ENCODE peak calls at places on chromosomes 16 and 17, in nine cellular contexts. N is dorsolateral prefrontal cortex, A is heart right ventricle, J is cardiac muscle cell, U is fibroblast of lung, D is tibial nerve, S is ovary, F is hepatocyte, O is endothelial cell of umbilical vein. T is an unnamed sample.

GRCh38 chr16:17068524-17068923 is 402.2 kb downstream of the XYLT1 start:
- DNase-seq in N (no peak), A (no peak), J (no peak), U (no peak), D (no peak), S (no peak), F (no peak), O (no peak), T (no peak)

GRCh38 chr16:19745286-19746018 is 27.4 kb downstream of the IQCK start:
- DNase-seq in N (no peak), A (no peak), J (no peak), U (peak; percentile 60), D (peak; percentile 25), S (no peak), F (no peak), O (no peak), T (no peak)

GRCh38 chr17:65222216-65222738 is 85.1 kb downstream of the RGS9 start:
- DNase-seq in N (no peak), A (no peak), J (no peak), U (peak; percentile 30), D (no peak), S (no peak), F (no peak), O (no peak), T (no peak)

GRCh38 chr16:57883953-57884654 is 81.8 kb upstream of the KIFC3 start:
- DNase-seq in N (no peak), A (no peak), J (no peak), U (no peak), D (no peak), S (no peak), F (no peak), O (no peak), T (no peak)

GRCh38 chr16:81745704-81746558 is 33.2 kb upstream of the PLCG2 start:
- DNase-seq in N (peak; percentile 78), A (peak; percentile 76), J (peak; percentile 63), U (peak; percentile 46), D (no peak), S (peak; percentile 58), F (peak; percentile 79), O (peak; percentile 59), T (peak; percentile 83)

GRCh38 chr17:42111265-42111636 is 1.3 kb downstream of the DHX58 start:
- DNase-seq in N (no peak), A (no peak), J (no peak), U (no peak), D (no peak), S (no peak), F (no peak), O (no peak), T (no peak)

GRCh38 chr17:40556198-40556661 is 9.0 kb downstream of the CCR7 start:
- DNase-seq in N (no peak), A (no peak), J (no peak), U (no peak), D (no peak), S (no peak), F (no peak), O (no peak), T (no peak)

GRCh38 chr17:1070411-1070810 is 73.5 kb downstream of the TIMM22 start:
- DNase-seq in N (peak; percentile 38), A (no peak), J (no peak), U (no peak), D (no peak), S (no peak), F (no peak), O (no peak), T (no peak)

GRCh38 chr17:75942473-75942872 is 1.6 kb upstream of the FBF1 start:
- DNase-seq in N (no peak), A (no peak), J (no peak), U (no peak), D (no peak), S (no peak), F (no peak), O (no peak), T (no peak)

GRCh38 chr16:71626018-71626857 is at the start of gene MARVELD3:
- DNase-seq in N (no peak), A (no peak), J (no peak), U (no peak), D (no peak), S (peak; percentile 25), F (peak; percentile 92), O (no peak), T (no peak)

GRCh38 chr17:45902892-45903346 is 8.6 kb downstream of the MAPT start:
- DNase-seq in N (no peak), A (no peak), J (no peak), U (no peak), D (no peak), S (no peak), F (no peak), O (no peak), T (no peak)

GRCh38 chr16:88633684-88634140 is 4.7 kb upstream of the IL17C start:
- DNase-seq in N (no peak), A (no peak), J (peak; percentile 28), U (no peak), D (no peak), S (no peak), F (peak; percentile 69), O (peak; percentile 7), T (no peak)

GRCh38 chr17:10294162-10294561 is 78.6 kb downstream of the MYH13 start:
- DNase-seq in N (no peak), A (no peak), J (no peak), U (no peak), D (no peak), S (no peak), F (peak; percentile 46), O (no peak), T (no peak)

GRCh38 chr17:4582101-4582501 is 2.2 kb upstream of the SMTNL2 start:
- DNase-seq in N (no peak), A (no peak), J (no peak), U (no peak), D (no peak), S (no peak), F (no peak), O (no peak), T (no peak)

GRCh38 chr16:1165511-1165910 is 12.6 kb downstream of the CACNA1H start:
- DNase-seq in N (no peak), A (no peak), J (no peak), U (no peak), D (no peak), S (no peak), F (no peak), O (no peak), T (no peak)

GRCh38 chr16:86191663-86192062 is 292.7 kb downstream of the IRF8 start:
- DNase-seq in N (no peak), A (no peak), J (no peak), U (no peak), D (no peak), S (no peak), F (no peak), O (no peak), T (no peak)

GRCh38 chr17:63550816-63551639 is 751 bp downstream of the DCAF7 start:
- DNase-seq in N (peak; percentile 14), A (no peak), J (peak; percentile 49), U (peak; percentile 58), D (no peak), S (no peak), F (peak; percentile 59), O (peak; percentile 59), T (no peak)

GRCh38 chr17:54559883-54560282 is 340.8 kb upstream of the TOM1L1 start:
- DNase-seq in N (no peak), A (no peak), J (no peak), U (no peak), D (no peak), S (no peak), F (no peak), O (no peak), T (no peak)
- TF ChIP-seq CTCF in N (no peak), A (no peak), J (no peak), U (no peak), D (no peak), S (no peak), F (no peak), O (no peak), T (no peak)

DNA sequence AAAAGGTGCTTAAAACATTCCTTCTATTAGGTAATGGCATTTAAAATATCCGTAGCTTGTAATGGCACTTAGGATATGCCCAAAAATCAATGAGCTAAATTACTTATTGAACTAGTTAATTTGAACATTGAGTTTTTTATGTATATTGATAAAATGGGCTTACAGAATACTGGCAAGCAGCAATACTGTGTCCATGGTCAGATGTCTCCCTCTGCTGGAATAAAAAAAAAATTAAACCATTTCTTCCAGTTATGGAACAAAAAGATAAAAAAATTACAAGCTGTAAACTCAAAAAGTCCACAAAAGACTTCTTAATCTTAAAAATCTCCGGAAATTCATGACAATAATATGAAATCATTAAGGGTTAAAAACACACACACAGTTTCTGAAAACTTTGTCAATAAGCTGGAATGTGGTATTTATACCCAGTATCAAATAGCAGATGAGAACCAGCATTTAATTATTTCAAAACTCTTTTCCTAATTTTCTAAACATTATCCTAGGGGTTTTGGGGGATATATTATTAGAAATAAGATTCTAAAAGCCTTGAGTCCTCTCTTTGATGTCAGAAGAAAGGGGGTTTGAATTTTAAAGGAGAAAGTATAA is 21.5 kb upstream of the PSMD7 start:
- DNase-seq in N (no peak), A (no peak), J (peak; percentile 42), U (peak; percentile 11), D (no peak), S (no peak), F (peak; percentile 17), O (peak; percentile 39), T (no peak)
- H3K4me3 ChIP-seq in N (no peak overlapping the region), A (no peak overlapping the region), J (no peak overlapping the region), U (no peak overlapping the region), D (no peak overlapping the region), S (no peak overlapping the region), F (no peak overlapping the region), O (no peak overlapping the region), T (no peak overlapping the region)

GRCh38 chr17:50620237-50620636 is 14.4 kb upstream of the ABCC3 start:
- DNase-seq in N (no peak), A (no peak), J (no peak), U (no peak), D (no peak), S (no peak), F (no peak), O (no peak), T (no peak)
- H3K27ac ChIP-seq in N (peak overlapping the region; percentile 80), A (no peak overlapping the region), J (no peak overlapping the region), U (no peak overlapping the region), D (no peak overlapping the region), S (no peak overlapping the region), F (no peak overlapping the region), O (no peak overlapping the region), T (no peak overlapping the region)

GRCh38 chr16:84048871-84049270 is 6.3 kb upstream of the SLC38A8 start:
- DNase-seq in N (peak; percentile 14), A (no peak), J (no peak), U (no peak), D (no peak), S (no peak), F (no peak), O (no peak), T (peak; percentile 47)

GRCh38 chr16:84047626-84048025 is 5.0 kb upstream of the SLC38A8 start:
- DNase-seq in N (peak; percentile 35), A (no peak), J (no peak), U (no peak), D (no peak), S (no peak), F (no peak), O (no peak), T (peak; percentile 52)

GRCh38 chr16:84047206-84047605 is 4.6 kb upstream of the SLC38A8 start:
- DNase-seq in N (peak; percentile 13), A (no peak), J (no peak), U (no peak), D (no peak), S (no peak), F (no peak), O (no peak), T (peak; percentile 8)

GRCh38 chr16:84049403-84050060 is 6.9 kb upstream of the SLC38A8 start:
- DNase-seq in N (peak; percentile 34), A (no peak), J (no peak), U (no peak), D (no peak), S (no peak), F (no peak), O (no peak), T (peak; percentile 49)

GRCh38 chr16:84048306-84048705 is 5.7 kb upstream of the SLC38A8 start:
- DNase-seq in N (peak; percentile 24), A (no peak), J (no peak), U (no peak), D (no peak), S (no peak), F (peak; percentile 59), O (no peak), T (peak; percentile 40)
- TF ChIP-seq CTCF in N (no peak), A (no peak), J (no peak), U (no peak), D (no peak), S (no peak), F (peak; percentile 22), O (no peak), T (no peak)